ENCODE peak calls at places on chromosomes 13 and 19, in four cellular contexts. W, U, N and C are unnamed samples.
A peak's percentile ranks its signal among the peaks of the same experiment; 100 is the strongest.

GRCh38 chr19:11361037-11361770 is 6.0 kb downstream of the PLPPR2 start:
- DNase-seq in W (no peak), U (no peak), N (no peak), C (no peak)

GRCh38 chr13:97076898-97077297 is 82.6 kb upstream of the OXGR1 start:
- DNase-seq in W (no peak), U (no peak), N (no peak), C (no peak)

GRCh38 chr19:29576761-29577661 is 29.1 kb upstream of the POP4 start:
- DNase-seq in W (no peak), U (no peak), N (no peak), C (peak; percentile 81)

GRCh38 chr13:21242236-21242635 is 65.8 kb downstream of the MRPL57 start:
- DNase-seq in W (no peak), U (no peak), N (no peak), C (no peak)

GRCh38 chr13:37226966-37227365 is 121.5 kb upstream of the CSNK1A1L start:
- DNase-seq in W (no peak), U (no peak), N (no peak), C (peak; percentile 84)

GRCh38 chr19:34096020-34096915 is 76.0 kb upstream of the LSM14A start:
- DNase-seq in W (no peak), U (peak; percentile 74), N (no peak), C (peak; percentile 71)

GRCh38 chr19:35479278-35479677 is 11.0 kb downstream of the KRTDAP start:
- DNase-seq in W (no peak), U (no peak), N (no peak), C (no peak)

GRCh38 chr19:10122066-10122465 is 2.4 kb upstream of the EIF3G start:
- DNase-seq in W (no peak), U (no peak), N (no peak), C (peak; percentile 51)

GRCh38 chr19:41355035-41355434 is 1.3 kb upstream of the TGFB1 start:
- DNase-seq in W (no peak), U (no peak), N (no peak), C (no peak)

GRCh38 chr13:113976711-113977684 is 3.1 kb upstream of the C13orf46 start:
- DNase-seq in W (no peak), U (no peak), N (no peak), C (peak; percentile 78)

GRCh38 chr19:41546386-41546789 is 29.6 kb upstream of the CEACAM21 start:
- DNase-seq in W (no peak), U (no peak), N (no peak), C (no peak)

GRCh38 chr13:95044452-95045205 is 256.6 kb downstream of the ABCC4 start:
- DNase-seq in W (no peak), U (no peak), N (no peak), C (no peak)

GRCh38 chr19:3302755-3303154 is 63.6 kb upstream of the NFIC start:
- DNase-seq in W (no peak), U (no peak), N (no peak), C (peak; percentile 32)

GRCh38 chr19:9789066-9789465 is 20.5 kb upstream of the ZNF846 start:
- DNase-seq in W (no peak), U (no peak), N (no peak), C (no peak)

GRCh38 chr19:49682274-49682673 is 5.2 kb downstream of the PRMT1 start:
- DNase-seq in W (no peak), U (no peak), N (no peak), C (no peak)

GRCh38 chr19:33724021-33724722 is 72.5 kb upstream of the KCTD15 start:
- DNase-seq in W (no peak), U (no peak), N (no peak), C (no peak)

GRCh38 chr19:7199613-7200533 is 94.3 kb downstream of the INSR start:
- DNase-seq in W (no peak), U (no peak), N (no peak), C (peak; percentile 20)

GRCh38 chr13:101144808-101145419 is 271.4 kb downstream of the NALCN start:
- DNase-seq in W (no peak), U (peak; percentile 66), N (no peak), C (peak; percentile 76)